ENCODE peak calls at places on chromosomes 4 and X, in four cellular contexts. One of them, this sample, is unnamed.
A peak's percentile ranks its signal among the peaks of the same experiment; 100 is the strongest.

GRCh38 chr4:177214935-177215334 is 94.7 kb upstream of the NEIL3 start:
- DNase-seq in neural progenitor cell: no peak
- DNase-seq in astrocyte: peak; percentile 79
- DNase-seq in GM23248: peak; percentile 83
- DNase-seq in this sample: no peak

GRCh38 chr4:120714581-120714980 is 207.9 kb downstream of the PRDM5 start:
- DNase-seq in neural progenitor cell: no peak
- DNase-seq in astrocyte: peak; percentile 31
- DNase-seq in GM23248: no peak
- DNase-seq in this sample: no peak

GRCh38 chrX:72712094-72712755 is 1.9 kb downstream of the PHKA1 start:
- DNase-seq in GM23248: peak; percentile 20
- DNase-seq in astrocyte: no peak
- DNase-seq in neural progenitor cell: no peak
- DNase-seq in this sample: no peak

GRCh38 chrX:103414561-103414960 is 38.2 kb downstream of the BEX3 start:
- DNase-seq in astrocyte: no peak
- DNase-seq in neural progenitor cell: no peak
- DNase-seq in GM23248: no peak
- DNase-seq in this sample: no peak

GRCh38 chrX:129574214-129574613 is 34.2 kb downstream of the OCRL start:
- DNase-seq in astrocyte: no peak
- DNase-seq in GM23248: no peak
- DNase-seq in neural progenitor cell: no peak
- DNase-seq in this sample: no peak

GRCh38 chr4:87843936-87844335 is 11.2 kb downstream of the MEPE start:
- DNase-seq in neural progenitor cell: no peak
- DNase-seq in astrocyte: peak; percentile 86
- DNase-seq in GM23248: peak; percentile 97
- DNase-seq in this sample: no peak

GRCh38 chrX:147803948-147804347 is 107.8 kb upstream of the FMR1 start:
- DNase-seq in neural progenitor cell: peak; percentile 42
- DNase-seq in GM23248: peak; percentile 27
- DNase-seq in astrocyte: no peak
- DNase-seq in this sample: no peak

GRCh38 chr4:181601118-181601517 is 642.1 kb upstream of the TENM3 start:
- DNase-seq in astrocyte: peak; percentile 46
- DNase-seq in GM23248: peak; percentile 4
- DNase-seq in neural progenitor cell: no peak
- DNase-seq in this sample: no peak

GRCh38 chr4:97912151-97912550 is 231.1 kb downstream of the STPG2 start:
- DNase-seq in astrocyte: no peak
- DNase-seq in neural progenitor cell: no peak
- DNase-seq in GM23248: no peak
- DNase-seq in this sample: no peak

GRCh38 chr4:155667538-155668511 is 1.2 kb downstream of the GUCY1A1 start:
- DNase-seq in neural progenitor cell: peak; percentile 70
- DNase-seq in astrocyte: peak; percentile 25
- DNase-seq in GM23248: peak; percentile 45
- DNase-seq in this sample: no peak
- TF ChIP-seq EZH2 in neural progenitor cell: peak; percentile 39
- TF ChIP-seq EZH2 in astrocyte: peak; percentile 54
- TF ChIP-seq EZH2 in GM23248: peak; percentile 52
- TF ChIP-seq EZH2 in this sample: peak; percentile 67

GRCh38 chr4:80183196-80184052 is 13.9 kb upstream of the PRDM8 start:
- DNase-seq in neural progenitor cell: peak; percentile 33
- DNase-seq in GM23248: peak; percentile 44
- DNase-seq in astrocyte: no peak
- DNase-seq in this sample: no peak
- H3K27ac ChIP-seq in neural progenitor cell: no peak overlapping the region
- H3K27ac ChIP-seq in GM23248: no peak overlapping the region
- H3K27ac ChIP-seq in astrocyte: peak overlapping the region; percentile 36
- H3K27ac ChIP-seq in this sample: peak overlapping the region; percentile 14

DNA sequence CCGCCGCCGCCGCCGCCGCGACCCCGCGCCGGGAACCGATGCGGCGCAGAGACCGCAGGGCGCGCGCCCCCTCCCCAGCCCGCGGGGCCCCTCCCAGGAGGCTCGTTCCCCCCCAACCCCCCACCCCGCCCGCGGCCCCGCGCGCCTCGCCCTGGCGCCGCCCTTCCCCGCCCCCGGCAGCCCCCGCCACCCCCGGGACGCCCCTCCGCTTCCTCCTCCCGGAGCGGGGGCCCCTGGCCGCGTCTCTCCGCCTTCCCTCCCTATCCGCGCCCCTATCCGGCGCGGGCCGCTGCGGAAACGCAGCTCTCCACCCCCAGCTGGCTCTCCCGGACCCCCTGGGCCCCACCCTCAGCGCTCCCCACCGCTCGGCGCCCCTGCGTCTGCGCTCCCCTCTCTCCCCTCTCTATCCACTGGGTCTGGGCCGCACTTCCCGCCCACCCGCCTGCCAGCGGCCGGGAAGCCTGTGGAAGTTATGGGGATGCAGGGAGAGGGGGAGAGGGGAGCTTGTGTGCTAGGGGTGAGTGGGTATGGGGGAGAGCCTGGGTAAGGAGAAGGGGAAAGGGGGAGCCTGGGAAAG is at the start of gene TMEM271:
- DNase-seq in astrocyte: no peak
- DNase-seq in GM23248: no peak
- DNase-seq in neural progenitor cell: peak; percentile 24
- DNase-seq in this sample: no peak
- TF ChIP-seq EZH2 in astrocyte: no peak
- TF ChIP-seq EZH2 in GM23248: no peak
- TF ChIP-seq EZH2 in neural progenitor cell: peak; percentile 86
- TF ChIP-seq EZH2 in this sample: peak; percentile 30

GRCh38 chr4:125642645-125643044 is 327.9 kb downstream of the FAT4 start:
- DNase-seq in astrocyte: no peak
- DNase-seq in neural progenitor cell: peak; percentile 9
- DNase-seq in GM23248: no peak
- DNase-seq in this sample: no peak

GRCh38 chr4:125639182-125639621 is 324.4 kb downstream of the FAT4 start:
- DNase-seq in astrocyte: peak; percentile 16
- DNase-seq in GM23248: peak; percentile 48
- DNase-seq in neural progenitor cell: peak; percentile 34
- DNase-seq in this sample: no peak
- H3K27ac ChIP-seq in astrocyte: no peak overlapping the region
- H3K27ac ChIP-seq in GM23248: no peak overlapping the region
- H3K27ac ChIP-seq in neural progenitor cell: no peak overlapping the region
- H3K27ac ChIP-seq in this sample: no peak overlapping the region

DNA sequence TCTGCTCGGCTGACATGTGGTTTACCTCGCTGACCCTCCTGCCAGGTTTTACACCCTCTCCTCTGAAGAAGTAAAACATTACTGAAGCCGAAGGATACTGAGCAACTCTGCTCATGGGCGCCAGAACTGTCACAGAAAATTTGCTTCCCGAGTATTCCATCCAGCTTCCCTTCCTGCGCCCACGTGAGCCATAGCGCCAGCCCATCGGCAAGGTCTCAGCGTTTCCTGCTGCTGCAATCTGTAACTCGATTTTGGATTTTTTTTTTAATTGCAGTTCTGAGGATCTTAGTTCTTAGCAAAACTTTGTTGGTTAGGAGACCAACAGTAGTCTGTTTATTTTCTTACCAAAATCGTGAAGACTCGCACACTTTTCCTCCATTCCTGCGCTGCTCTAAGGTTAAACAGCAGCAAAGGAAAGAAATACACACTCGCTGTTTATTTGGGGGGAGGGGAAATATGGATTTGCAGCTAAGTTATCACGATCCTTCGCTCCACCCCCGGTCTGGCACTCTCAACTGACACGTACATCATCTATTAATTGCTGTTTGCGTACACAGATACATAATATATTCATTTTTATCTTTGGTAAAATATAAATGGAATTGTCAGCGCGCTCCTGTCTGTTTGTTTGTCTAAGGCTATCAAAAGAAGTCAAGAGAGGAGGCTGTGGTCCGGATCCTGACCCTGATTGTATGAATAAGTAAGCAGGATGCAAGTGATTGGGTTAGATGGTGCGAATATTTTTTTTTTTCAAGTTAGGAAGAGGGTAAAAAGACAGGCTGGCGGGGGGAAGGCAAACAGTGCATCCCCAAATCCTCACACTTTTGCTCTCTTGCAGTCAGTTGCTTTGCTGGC is at the start of gene TLL1:
- DNase-seq in GM23248: no peak
- DNase-seq in astrocyte: peak; percentile 16
- DNase-seq in neural progenitor cell: peak; percentile 42
- DNase-seq in this sample: no peak
- TF ChIP-seq EZH2 in GM23248: no peak
- TF ChIP-seq EZH2 in astrocyte: no peak
- TF ChIP-seq EZH2 in neural progenitor cell: no peak
- TF ChIP-seq EZH2 in this sample: no peak

GRCh38 chrX:88072339-88073030 is 554.9 kb downstream of the KLHL4 start:
- DNase-seq in neural progenitor cell: no peak
- DNase-seq in astrocyte: no peak
- DNase-seq in GM23248: no peak
- DNase-seq in this sample: no peak
- H3K27ac ChIP-seq in neural progenitor cell: no peak overlapping the region
- H3K27ac ChIP-seq in astrocyte: no peak overlapping the region
- H3K27ac ChIP-seq in GM23248: no peak overlapping the region
- H3K27ac ChIP-seq in this sample: no peak overlapping the region

GRCh38 chrX:70446380-70447350 is 2.0 kb downstream of the DLG3 start:
- DNase-seq in GM23248: no peak
- DNase-seq in neural progenitor cell: no peak
- DNase-seq in astrocyte: no peak
- DNase-seq in this sample: no peak

GRCh38 chrX:70442224-70442623 is 2.4 kb upstream of the DLG3 start:
- DNase-seq in astrocyte: no peak
- DNase-seq in neural progenitor cell: no peak
- DNase-seq in GM23248: no peak
- DNase-seq in this sample: no peak

GRCh38 chrX:70445876-70446275 is 1.2 kb downstream of the DLG3 start:
- DNase-seq in astrocyte: no peak
- DNase-seq in GM23248: no peak
- DNase-seq in neural progenitor cell: no peak
- DNase-seq in this sample: no peak

GRCh38 chrX:70444326-70445196 is at the start of gene DLG3:
- DNase-seq in astrocyte: no peak
- DNase-seq in neural progenitor cell: peak; percentile 81
- DNase-seq in GM23248: peak; percentile 60
- DNase-seq in this sample: no peak

DNA sequence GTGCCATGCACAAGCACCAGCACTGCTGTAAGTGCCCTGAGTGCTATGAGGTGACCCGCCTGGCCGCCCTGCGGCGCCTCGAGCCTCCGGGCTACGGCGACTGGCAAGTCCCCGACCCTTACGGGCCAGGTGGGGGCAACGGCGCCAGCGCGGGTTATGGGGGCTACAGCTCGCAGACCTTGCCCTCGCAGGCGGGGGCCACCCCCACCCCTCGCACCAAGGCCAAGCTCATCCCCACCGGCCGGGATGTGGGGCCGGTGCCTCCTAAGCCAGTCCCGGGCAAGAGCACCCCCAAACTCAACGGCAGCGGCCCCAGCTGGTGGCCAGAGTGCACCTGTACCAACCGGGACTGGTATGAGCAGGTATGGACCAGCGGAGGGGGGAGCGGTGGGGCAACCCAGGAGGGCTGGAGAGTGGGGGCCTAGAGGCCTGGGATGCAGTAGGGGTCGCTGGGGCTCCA is 592 bp downstream of the DLG3 start:
- DNase-seq in GM23248: no peak
- DNase-seq in astrocyte: no peak
- DNase-seq in neural progenitor cell: no peak
- DNase-seq in this sample: no peak
- TF ChIP-seq EZH2 in GM23248: no peak
- TF ChIP-seq EZH2 in astrocyte: peak; percentile 53
- TF ChIP-seq EZH2 in neural progenitor cell: no peak
- TF ChIP-seq EZH2 in this sample: peak; percentile 48

GRCh38 chrX:150504399-150505186 is 63.8 kb upstream of the MTM1 start:
- DNase-seq in GM23248: peak; percentile 51
- DNase-seq in astrocyte: peak; percentile 18
- DNase-seq in neural progenitor cell: peak; percentile 19
- DNase-seq in this sample: no peak
- H3K27ac ChIP-seq in GM23248: peak overlapping the region; percentile 52
- H3K27ac ChIP-seq in astrocyte: peak overlapping the region; percentile 6
- H3K27ac ChIP-seq in neural progenitor cell: no peak overlapping the region
- H3K27ac ChIP-seq in this sample: no peak overlapping the region

GRCh38 chrX:11665144-11666040 is at the start of gene ARHGAP6:
- DNase-seq in astrocyte: peak; percentile 40
- DNase-seq in neural progenitor cell: peak; percentile 71
- DNase-seq in GM23248: peak; percentile 57
- DNase-seq in this sample: no peak
- TF ChIP-seq EZH2 in astrocyte: no peak
- TF ChIP-seq EZH2 in neural progenitor cell: no peak
- TF ChIP-seq EZH2 in GM23248: no peak
- TF ChIP-seq EZH2 in this sample: no peak

DNA sequence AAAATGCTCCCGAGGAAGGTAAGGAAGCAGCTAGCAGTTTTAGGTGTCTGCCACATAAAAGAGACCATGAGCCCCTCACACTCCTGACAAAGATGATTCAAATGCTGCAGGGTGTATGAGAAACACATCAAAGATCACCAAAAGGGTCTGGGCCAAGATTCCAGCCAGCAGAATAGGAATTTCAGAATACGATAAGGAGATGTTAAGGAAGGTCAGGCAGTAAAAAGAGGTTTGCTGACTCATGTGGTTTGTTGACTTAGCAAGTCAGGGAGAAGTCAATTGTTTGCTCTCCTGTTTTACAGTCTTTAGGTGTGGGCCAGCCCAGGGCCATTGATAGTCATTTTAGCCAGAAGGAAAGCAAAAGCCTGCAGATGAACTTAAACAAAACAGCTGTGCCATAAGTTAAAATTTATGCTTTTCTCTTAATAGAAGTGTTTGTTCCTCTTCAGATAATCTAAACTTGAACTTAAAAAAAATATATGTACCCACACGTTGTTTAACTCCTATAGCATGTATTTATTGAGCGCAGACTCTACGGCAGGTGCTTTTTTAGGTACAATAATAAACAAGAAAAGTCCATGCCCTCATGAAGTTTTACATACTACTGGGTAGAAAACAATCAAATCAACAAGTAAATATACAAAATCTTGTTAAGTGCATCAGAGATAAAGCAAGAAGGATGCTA is 115.6 kb downstream of the CAMK2D start:
- DNase-seq in astrocyte: peak; percentile 93
- DNase-seq in neural progenitor cell: peak; percentile 11
- DNase-seq in GM23248: peak; percentile 56
- DNase-seq in this sample: no peak
- H3K27ac ChIP-seq in astrocyte: peak overlapping the region; percentile 5
- H3K27ac ChIP-seq in neural progenitor cell: peak overlapping the region; percentile 86
- H3K27ac ChIP-seq in GM23248: peak overlapping the region; percentile 0
- H3K27ac ChIP-seq in this sample: no peak overlapping the region

This sample was measured in keratinocyte.